ENCODE peak calls at places on chromosomes 1 and 21, in nine cellular contexts. W is aorta; F is AG08395; X is NCI-H1105; H is uterus; T is NB4; Y is nucleus accumbens; E is mammary epithelial cell; J is activated CD8-positive, alpha-beta memory T cell treated with anti-CD3 and anti-CD28 coated beads, Interleukin-2, amount 50 U/mL, for 48 hours. D is an unnamed sample.

GRCh38 chr1:40049745-40050144 is 9.2 kb downstream of the CAP1 start:
- DNase-seq in W (no peak), F (no peak), X (no peak), H (no peak), T (no peak), Y (no peak), E (no peak), J (no peak), D (no peak)

GRCh38 chr21:26099610-26100219 is 70.9 kb downstream of the APP start:
- DNase-seq in W (no peak), F (peak; percentile 45), X (peak; percentile 9), H (no peak), T (no peak), Y (no peak), E (no peak), J (no peak), D (no peak)

GRCh38 chr1:85330711-85331290 is 54.4 kb upstream of the BCL10 start:
- DNase-seq in W (no peak), F (peak; percentile 87), X (no peak), H (no peak), T (no peak), Y (no peak), E (no peak), J (no peak), D (peak; percentile 68)

GRCh38 chr1:11650331-11650991 is 3.8 kb downstream of the FBXO2 start:
- DNase-seq in W (peak; percentile 93), F (peak; percentile 71), X (no peak), H (peak; percentile 56), T (peak; percentile 94), Y (peak; percentile 65), E (no peak), J (peak; percentile 90), D (peak; percentile 81)

GRCh38 chr1:182189535-182190066 is 128.1 kb upstream of the ZNF648 start:
- DNase-seq in W (no peak), F (peak; percentile 52), X (no peak), H (no peak), T (no peak), Y (no peak), E (no peak), J (no peak), D (no peak)

GRCh38 chr1:117883620-117884019 is 45.8 kb downstream of the GDAP2 start:
- DNase-seq in W (no peak), F (no peak), X (no peak), H (no peak), T (no peak), Y (no peak), E (no peak), J (no peak), D (no peak)

GRCh38 chr1:233025156-233025555 is 74.7 kb downstream of the NTPCR start:
- DNase-seq in W (no peak), F (peak; percentile 55), X (no peak), H (no peak), T (peak; percentile 66), Y (peak; percentile 10), E (no peak), J (no peak), D (peak; percentile 42)

GRCh38 chr1:209048961-209049669 is 534.4 kb upstream of the CAMK1G start:
- DNase-seq in W (no peak), F (peak; percentile 50), X (no peak), H (no peak), T (no peak), Y (no peak), E (no peak), J (no peak), D (no peak)